ENCODE peak calls at places on chromosomes 16 and 17, in four cellular contexts. I is D721Med, T is right lobe of liver, N is Ammon's horn. E is an unnamed sample.

GRCh38 chr17:5065227-5065744 is 13.0 kb upstream of the ZFP3 start:
- DNase-seq in I (no peak), T (no peak), N (no peak), E (no peak)

GRCh38 chr16:6105115-6105514 is 1007.5 kb upstream of the EEF2KMT start:
- DNase-seq in I (no peak), T (no peak), N (no peak), E (no peak)

GRCh38 chr16:64365448-64365858 is 756.4 kb downstream of the CDH11 start:
- DNase-seq in I (no peak), T (no peak), N (no peak), E (no peak)

GRCh38 chr16:28951410-28951943 is 740 bp downstream of the NFATC2IP start:
- DNase-seq in I (no peak), T (no peak), N (no peak), E (peak; percentile 53)

GRCh38 chr16:88298166-88298881 is 84.4 kb upstream of the ZNF469 start:
- DNase-seq in I (no peak), T (no peak), N (no peak), E (no peak)

GRCh38 chr17:8447816-8448215 is 12.1 kb downstream of the NDEL1 start:
- DNase-seq in I (no peak), T (no peak), N (no peak), E (no peak)

GRCh38 chr17:41284546-41284945 is 9.0 kb downstream of the KRTAP9-7 start:
- DNase-seq in I (no peak), T (no peak), N (peak; percentile 0), E (no peak)

GRCh38 chr17:34451313-34451712 is 88.3 kb upstream of the CCL1 start:
- DNase-seq in I (no peak), T (no peak), N (no peak), E (no peak)

GRCh38 chr16:73025506-73026131 is 22.3 kb downstream of the ZFHX3 start:
- DNase-seq in I (no peak), T (no peak), N (no peak), E (no peak)

GRCh38 chr16:3908951-3909437 is 28.5 kb upstream of the CREBBP start:
- DNase-seq in I (no peak), T (no peak), N (no peak), E (no peak)

GRCh38 chr16:19583665-19584300 is 28.3 kb downstream of the VPS35L start:
- DNase-seq in I (no peak), T (no peak), N (peak; percentile 58), E (no peak)

GRCh38 chr17:67801626-67802175 is 23.6 kb upstream of the BPTF start:
- DNase-seq in I (no peak), T (no peak), N (no peak), E (no peak)

GRCh38 chr17:13182854-13183253 is 165.0 kb upstream of the ELAC2 start:
- DNase-seq in I (no peak), T (no peak), N (no peak), E (peak; percentile 22)

GRCh38 chr17:34736611-34737010 is 157.2 kb downstream of the TMEM132E start:
- DNase-seq in I (no peak), T (no peak), N (no peak), E (no peak)

GRCh38 chr17:69314246-69315030 is 12.5 kb downstream of the ABCA5 start:
- DNase-seq in I (no peak), T (no peak), N (peak; percentile 23), E (no peak)

E was measured in mucosa of descending colon.